ENCODE peak calls at places on chromosomes 7 and 10, in five cellular contexts. One of them, this sample, is unnamed.

GRCh38 chr10:26367771-26368170 is 70.4 kb upstream of the APBB1IP start:
- DNase-seq in psoas muscle: no peak
- DNase-seq in WERI-Rb-1: no peak
- DNase-seq in K562: peak
- DNase-seq in GM13977: no peak
- DNase-seq in this sample: no peak

GRCh38 chr10:70803768-70804423 is 11.9 kb upstream of the SGPL1 start:
- DNase-seq in psoas muscle: no peak
- DNase-seq in WERI-Rb-1: no peak
- DNase-seq in K562: no peak
- DNase-seq in GM13977: no peak
- DNase-seq in this sample: no peak

GRCh38 chr10:49318751-49319150 is 19.8 kb downstream of the C10orf71 start:
- DNase-seq in psoas muscle: no peak
- DNase-seq in WERI-Rb-1: no peak
- DNase-seq in K562: no peak
- DNase-seq in GM13977: no peak
- DNase-seq in this sample: no peak

GRCh38 chr10:132469197-132469942 is 68.2 kb upstream of the INPP5A start:
- DNase-seq in psoas muscle: peak
- DNase-seq in WERI-Rb-1: no peak
- DNase-seq in K562: no peak
- DNase-seq in GM13977: no peak
- DNase-seq in this sample: no peak

GRCh38 chr10:96512997-96513685 is 585 bp downstream of the TLL2 start:
- DNase-seq in psoas muscle: no peak
- DNase-seq in WERI-Rb-1: no peak
- DNase-seq in K562: no peak
- DNase-seq in GM13977: peak
- DNase-seq in this sample: peak

GRCh38 chr7:68461430-68461829 is 1136.8 kb upstream of the AUTS2 start:
- DNase-seq in psoas muscle: no peak
- DNase-seq in WERI-Rb-1: no peak
- DNase-seq in K562: no peak
- DNase-seq in GM13977: no peak
- DNase-seq in this sample: no peak

GRCh38 chr10:93566435-93567276 is at the start of gene FFAR4:
- DNase-seq in psoas muscle: peak
- DNase-seq in WERI-Rb-1: no peak
- DNase-seq in K562: no peak
- DNase-seq in GM13977: no peak
- DNase-seq in this sample: no peak

GRCh38 chr7:141348728-141349127 is 202.5 kb upstream of the AGK start:
- DNase-seq in psoas muscle: no peak
- DNase-seq in WERI-Rb-1: no peak
- DNase-seq in K562: no peak
- DNase-seq in GM13977: no peak
- DNase-seq in this sample: no peak

GRCh38 chr7:513521-514166 is 6.0 kb downstream of the PDGFA start:
- DNase-seq in psoas muscle: no peak
- DNase-seq in WERI-Rb-1: no peak
- DNase-seq in K562: no peak
- DNase-seq in GM13977: no peak
- DNase-seq in this sample: no peak

GRCh38 chr7:26151953-26152781 is at the start of gene NFE2L3:
- DNase-seq in psoas muscle: peak
- DNase-seq in WERI-Rb-1: peak
- DNase-seq in K562: peak
- DNase-seq in GM13977: peak
- DNase-seq in this sample: peak

GRCh38 chr10:110088756-110089155 is 81.0 kb downstream of the ADD3 start:
- DNase-seq in psoas muscle: no peak
- DNase-seq in WERI-Rb-1: no peak
- DNase-seq in K562: no peak
- DNase-seq in GM13977: no peak
- DNase-seq in this sample: no peak

GRCh38 chr7:41599760-41600159 is 103.1 kb downstream of the INHBA start:
- DNase-seq in psoas muscle: no peak
- DNase-seq in WERI-Rb-1: peak
- DNase-seq in K562: no peak
- DNase-seq in GM13977: no peak
- DNase-seq in this sample: peak

GRCh38 chr10:95268438-95268837 is 22.4 kb downstream of the PDLIM1 start:
- DNase-seq in psoas muscle: peak
- DNase-seq in WERI-Rb-1: no peak
- DNase-seq in K562: no peak
- DNase-seq in GM13977: no peak
- DNase-seq in this sample: no peak

GRCh38 chr10:4028027-4028471 is 243.0 kb upstream of the KLF6 start:
- DNase-seq in psoas muscle: no peak
- DNase-seq in WERI-Rb-1: no peak
- DNase-seq in K562: no peak
- DNase-seq in GM13977: no peak
- DNase-seq in this sample: no peak

GRCh38 chr10:114256822-114257221 is 17.8 kb downstream of the VWA2 start:
- DNase-seq in psoas muscle: no peak
- DNase-seq in WERI-Rb-1: no peak
- DNase-seq in K562: no peak
- DNase-seq in GM13977: no peak
- DNase-seq in this sample: no peak

GRCh38 chr10:129786216-129786615 is 177.9 kb downstream of the EBF3 start:
- DNase-seq in psoas muscle: no peak
- DNase-seq in WERI-Rb-1: no peak
- DNase-seq in K562: no peak
- DNase-seq in GM13977: no peak
- DNase-seq in this sample: no peak

GRCh38 chr10:28359334-28359733 is 56.5 kb upstream of the MPP7 start:
- DNase-seq in psoas muscle: no peak
- DNase-seq in WERI-Rb-1: no peak
- DNase-seq in K562: no peak
- DNase-seq in GM13977: no peak
- DNase-seq in this sample: no peak

GRCh38 chr10:132192076-132192975 is 5.6 kb downstream of the DPYSL4 start:
- DNase-seq in psoas muscle: peak
- DNase-seq in WERI-Rb-1: no peak
- DNase-seq in K562: no peak
- DNase-seq in GM13977: no peak
- DNase-seq in this sample: no peak

GRCh38 chr10:80664071-80664680 is 126.5 kb downstream of the SH2D4B start:
- DNase-seq in psoas muscle: peak
- DNase-seq in WERI-Rb-1: peak
- DNase-seq in K562: peak
- DNase-seq in GM13977: peak
- DNase-seq in this sample: peak

GRCh38 chr7:107718456-107719193 is 25.3 kb upstream of the CBLL1 start:
- DNase-seq in psoas muscle: no peak
- DNase-seq in WERI-Rb-1: no peak
- DNase-seq in K562: no peak
- DNase-seq in GM13977: no peak
- DNase-seq in this sample: no peak

GRCh38 chr10:32207544-32207943 is 139.4 kb downstream of the EPC1 start:
- DNase-seq in psoas muscle: peak
- DNase-seq in WERI-Rb-1: peak
- DNase-seq in K562: peak
- DNase-seq in GM13977: peak
- DNase-seq in this sample: peak

GRCh38 chr7:29606287-29606721 is 42.7 kb downstream of the PRR15 start:
- DNase-seq in psoas muscle: no peak
- DNase-seq in WERI-Rb-1: peak
- DNase-seq in K562: peak
- DNase-seq in GM13977: no peak
- DNase-seq in this sample: no peak

GRCh38 chr7:51446785-51447184 is 130.2 kb upstream of the COBL start:
- DNase-seq in psoas muscle: no peak
- DNase-seq in WERI-Rb-1: no peak
- DNase-seq in K562: no peak
- DNase-seq in GM13977: no peak
- DNase-seq in this sample: no peak

GRCh38 chr7:129492406-129492805 is 9.9 kb upstream of the SMKR1 start:
- DNase-seq in psoas muscle: no peak
- DNase-seq in WERI-Rb-1: no peak
- DNase-seq in K562: no peak
- DNase-seq in GM13977: no peak
- DNase-seq in this sample: no peak

GRCh38 chr10:75773139-75773801 is 341.8 kb downstream of the LRMDA start:
- DNase-seq in psoas muscle: no peak
- DNase-seq in WERI-Rb-1: no peak
- DNase-seq in K562: no peak
- DNase-seq in GM13977: no peak
- DNase-seq in this sample: no peak

GRCh38 chr7:157494506-157495176 is 157.8 kb downstream of the DNAJB6 start:
- DNase-seq in psoas muscle: no peak
- DNase-seq in WERI-Rb-1: no peak
- DNase-seq in K562: no peak
- DNase-seq in GM13977: no peak
- DNase-seq in this sample: no peak

GRCh38 chr10:112706580-112706979 is 243.5 kb upstream of the TCF7L2 start:
- DNase-seq in psoas muscle: no peak
- DNase-seq in WERI-Rb-1: no peak
- DNase-seq in K562: no peak
- DNase-seq in GM13977: no peak
- DNase-seq in this sample: no peak

GRCh38 chr7:6533893-6534804 is 17.1 kb downstream of the GRID2IP start:
- DNase-seq in psoas muscle: no peak
- DNase-seq in WERI-Rb-1: no peak
- DNase-seq in K562: no peak
- DNase-seq in GM13977: no peak
- DNase-seq in this sample: no peak

GRCh38 chr7:158204453-158204852 is 383.2 kb downstream of the PTPRN2 start:
- DNase-seq in psoas muscle: no peak
- DNase-seq in WERI-Rb-1: no peak
- DNase-seq in K562: no peak
- DNase-seq in GM13977: no peak
- DNase-seq in this sample: no peak

GRCh38 chr7:79789584-79790345 is 336.3 kb upstream of the MAGI2 start:
- DNase-seq in psoas muscle: no peak
- DNase-seq in WERI-Rb-1: no peak
- DNase-seq in K562: no peak
- DNase-seq in GM13977: no peak
- DNase-seq in this sample: no peak

GRCh38 chr7:39086638-39087360 is 109.1 kb downstream of the POU6F2 start:
- DNase-seq in psoas muscle: no peak
- DNase-seq in WERI-Rb-1: no peak
- DNase-seq in K562: no peak
- DNase-seq in GM13977: no peak
- DNase-seq in this sample: no peak

GRCh38 chr10:86106616-86107015 is 260.0 kb downstream of the GRID1 start:
- DNase-seq in psoas muscle: no peak
- DNase-seq in WERI-Rb-1: no peak
- DNase-seq in K562: no peak
- DNase-seq in GM13977: no peak
- DNase-seq in this sample: no peak

GRCh38 chr7:44959433-44959951 is 19.3 kb downstream of the MYO1G start:
- DNase-seq in psoas muscle: no peak
- DNase-seq in WERI-Rb-1: no peak
- DNase-seq in K562: peak
- DNase-seq in GM13977: peak
- DNase-seq in this sample: no peak

GRCh38 chr7:73596191-73597065 is 18.0 kb upstream of the TBL2 start:
- DNase-seq in psoas muscle: no peak
- DNase-seq in WERI-Rb-1: no peak
- DNase-seq in K562: no peak
- DNase-seq in GM13977: no peak
- DNase-seq in this sample: no peak

GRCh38 chr10:19493917-19494316 is 322.3 kb upstream of the PLXDC2 start:
- DNase-seq in psoas muscle: no peak
- DNase-seq in WERI-Rb-1: no peak
- DNase-seq in K562: no peak
- DNase-seq in GM13977: no peak
- DNase-seq in this sample: no peak

DNA sequence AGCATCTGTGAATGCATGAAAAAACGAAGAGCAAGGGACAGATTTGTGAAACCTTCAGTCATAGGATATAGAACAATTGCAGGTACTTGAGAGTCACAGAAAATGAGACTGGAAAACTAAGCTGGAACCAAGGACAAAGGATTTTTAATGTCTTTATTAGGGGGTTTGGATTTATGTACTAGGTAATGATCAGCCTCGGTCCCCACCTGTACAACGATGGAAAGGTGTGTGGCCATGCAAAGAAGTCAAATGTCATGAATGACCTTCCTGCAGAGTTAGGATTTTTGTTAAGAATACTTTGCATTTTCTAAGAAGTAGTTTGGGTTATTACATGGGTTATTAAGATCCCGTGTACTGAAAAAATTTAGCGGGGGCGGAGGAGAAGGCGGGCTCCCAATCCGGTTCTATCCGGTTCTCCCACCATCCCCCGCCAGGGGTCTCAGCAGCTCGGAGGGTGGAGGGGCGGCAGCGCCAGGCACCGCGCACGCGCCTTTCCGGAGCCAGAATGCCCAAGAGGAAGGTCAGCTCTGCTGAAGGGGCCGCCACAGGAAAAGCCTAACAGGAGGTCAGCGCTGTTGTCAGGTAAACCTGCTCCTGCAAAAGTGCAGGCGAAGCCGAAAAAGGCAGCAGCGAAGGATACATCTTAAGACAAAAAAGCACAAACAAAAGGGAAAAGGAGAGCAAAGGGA is 327.5 kb upstream of the PLXDC2 start:
- DNase-seq in psoas muscle: peak
- DNase-seq in WERI-Rb-1: no peak
- DNase-seq in K562: no peak
- DNase-seq in GM13977: no peak
- DNase-seq in this sample: peak
- TF ChIP-seq CTCF in psoas muscle: no peak
- TF ChIP-seq CTCF in WERI-Rb-1: no peak
- TF ChIP-seq CTCF in K562: no peak
- TF ChIP-seq CTCF in GM13977: no peak
- TF ChIP-seq CTCF in this sample: no peak

GRCh38 chr10:103918053-103918846 is at the start of gene STN1:
- DNase-seq in psoas muscle: peak
- DNase-seq in WERI-Rb-1: peak
- DNase-seq in K562: peak
- DNase-seq in GM13977: peak
- DNase-seq in this sample: peak
- TF ChIP-seq CTCF in psoas muscle: no peak
- TF ChIP-seq CTCF in WERI-Rb-1: no peak
- TF ChIP-seq CTCF in K562: peak
- TF ChIP-seq CTCF in GM13977: peak
- TF ChIP-seq CTCF in this sample: no peak

GRCh38 chr10:44030132-44030531 is 354.8 kb downstream of the CXCL12 start:
- DNase-seq in psoas muscle: no peak
- DNase-seq in WERI-Rb-1: peak
- DNase-seq in K562: no peak
- DNase-seq in GM13977: peak
- DNase-seq in this sample: no peak
- TF ChIP-seq CTCF in psoas muscle: no peak
- TF ChIP-seq CTCF in WERI-Rb-1: peak
- TF ChIP-seq CTCF in K562: peak
- TF ChIP-seq CTCF in GM13977: peak
- TF ChIP-seq CTCF in this sample: no peak

DNA sequence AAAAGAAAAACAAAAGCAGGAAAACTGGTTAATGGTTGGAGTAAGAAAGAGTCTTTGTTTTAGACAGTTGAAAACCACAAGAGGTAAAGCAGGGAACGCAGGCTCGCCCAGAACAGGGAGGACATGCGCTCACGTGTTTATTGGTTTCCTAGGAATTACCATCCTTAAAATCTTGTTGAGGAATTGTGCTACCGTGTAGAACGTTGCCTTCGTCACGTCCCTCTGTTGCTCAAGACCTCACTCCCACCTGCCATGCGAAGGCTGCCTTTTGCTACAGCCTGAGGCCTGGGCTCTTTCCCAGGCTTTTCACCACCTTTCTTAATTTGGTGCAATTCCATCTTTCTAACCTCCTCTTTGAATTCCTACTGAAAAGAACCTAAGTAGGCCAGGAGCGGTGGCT is 61.6 kb upstream of the CAMK1D start:
- DNase-seq in psoas muscle: no peak
- DNase-seq in WERI-Rb-1: no peak
- DNase-seq in K562: no peak
- DNase-seq in GM13977: no peak
- DNase-seq in this sample: no peak
- TF ChIP-seq CTCF in psoas muscle: no peak
- TF ChIP-seq CTCF in WERI-Rb-1: no peak
- TF ChIP-seq CTCF in K562: no peak
- TF ChIP-seq CTCF in GM13977: no peak
- TF ChIP-seq CTCF in this sample: no peak

This sample was measured in testis.